ENCODE peak calls at places on chromosomes 6 and 20, in ten cellular contexts. One of them, this sample, is unnamed.

GRCh38 chr6:5081955-5082354 is 3.2 kb upstream of the PPP1R3G start:
- DNase-seq in IMR-90: peak
- DNase-seq in HCT116: no peak
- DNase-seq in astrocyte of the cerebellum: no peak
- DNase-seq in cardiac fibroblast: no peak
- DNase-seq in stomach: no peak
- DNase-seq in neural progenitor cell: no peak
- DNase-seq in ovary: no peak
- DNase-seq in mucosa of descending colon: no peak
- DNase-seq in MM.1S: no peak
- DNase-seq in this sample: no peak

GRCh38 chr6:80523531-80523970 is 417.1 kb downstream of the BCKDHB start:
- DNase-seq in cardiac fibroblast: peak
- DNase-seq in HCT116: no peak
- DNase-seq in MM.1S: no peak
- DNase-seq in neural progenitor cell: peak
- DNase-seq in astrocyte of the cerebellum: no peak
- DNase-seq in stomach: no peak
- DNase-seq in mucosa of descending colon: no peak
- DNase-seq in IMR-90: peak
- DNase-seq in ovary: peak
- DNase-seq in this sample: no peak

GRCh38 chr20:44039741-44040140 is 125.1 kb downstream of the TOX2 start:
- DNase-seq in stomach: peak
- DNase-seq in IMR-90: no peak
- DNase-seq in neural progenitor cell: no peak
- DNase-seq in HCT116: no peak
- DNase-seq in ovary: no peak
- DNase-seq in astrocyte of the cerebellum: no peak
- DNase-seq in mucosa of descending colon: no peak
- DNase-seq in MM.1S: no peak
- DNase-seq in cardiac fibroblast: no peak
- DNase-seq in this sample: no peak

GRCh38 chr6:11585426-11586016 is 48.0 kb downstream of the TMEM170B start:
- DNase-seq in astrocyte of the cerebellum: peak
- DNase-seq in stomach: no peak
- DNase-seq in neural progenitor cell: peak
- DNase-seq in cardiac fibroblast: peak
- DNase-seq in IMR-90: peak
- DNase-seq in HCT116: peak
- DNase-seq in ovary: no peak
- DNase-seq in mucosa of descending colon: peak
- DNase-seq in MM.1S: peak
- DNase-seq in this sample: peak

GRCh38 chr6:136962661-136963060 is 40.6 kb downstream of the SLC35D3 start:
- DNase-seq in neural progenitor cell: peak
- DNase-seq in stomach: peak
- DNase-seq in MM.1S: no peak
- DNase-seq in mucosa of descending colon: peak
- DNase-seq in ovary: no peak
- DNase-seq in astrocyte of the cerebellum: no peak
- DNase-seq in HCT116: no peak
- DNase-seq in IMR-90: no peak
- DNase-seq in cardiac fibroblast: peak
- DNase-seq in this sample: no peak

GRCh38 chr6:167285077-167285770 is 5.9 kb upstream of the UNC93A start:
- DNase-seq in mucosa of descending colon: peak
- DNase-seq in neural progenitor cell: no peak
- DNase-seq in astrocyte of the cerebellum: no peak
- DNase-seq in HCT116: no peak
- DNase-seq in cardiac fibroblast: no peak
- DNase-seq in IMR-90: no peak
- DNase-seq in ovary: no peak
- DNase-seq in MM.1S: no peak
- DNase-seq in stomach: peak
- DNase-seq in this sample: no peak

GRCh38 chr6:112620832-112621569 is 273.9 kb downstream of the RFPL4B start:
- DNase-seq in neural progenitor cell: no peak
- DNase-seq in IMR-90: peak
- DNase-seq in MM.1S: peak
- DNase-seq in stomach: no peak
- DNase-seq in astrocyte of the cerebellum: no peak
- DNase-seq in ovary: no peak
- DNase-seq in mucosa of descending colon: no peak
- DNase-seq in cardiac fibroblast: peak
- DNase-seq in HCT116: no peak
- DNase-seq in this sample: peak

GRCh38 chr20:14865731-14866130 is 528.3 kb upstream of the FLRT3 start:
- DNase-seq in stomach: no peak
- DNase-seq in cardiac fibroblast: no peak
- DNase-seq in neural progenitor cell: no peak
- DNase-seq in IMR-90: no peak
- DNase-seq in HCT116: no peak
- DNase-seq in ovary: no peak
- DNase-seq in astrocyte of the cerebellum: no peak
- DNase-seq in MM.1S: peak
- DNase-seq in mucosa of descending colon: no peak
- DNase-seq in this sample: no peak

GRCh38 chr20:5171074-5171789 is 44.4 kb downstream of the CDS2 start:
- DNase-seq in mucosa of descending colon: no peak
- DNase-seq in IMR-90: no peak
- DNase-seq in HCT116: no peak
- DNase-seq in cardiac fibroblast: peak
- DNase-seq in astrocyte of the cerebellum: no peak
- DNase-seq in neural progenitor cell: peak
- DNase-seq in ovary: peak
- DNase-seq in stomach: no peak
- DNase-seq in MM.1S: no peak
- DNase-seq in this sample: no peak

GRCh38 chr20:25090492-25091429 is 8.8 kb upstream of the VSX1 start:
- DNase-seq in stomach: no peak
- DNase-seq in mucosa of descending colon: peak
- DNase-seq in IMR-90: no peak
- DNase-seq in HCT116: no peak
- DNase-seq in cardiac fibroblast: no peak
- DNase-seq in astrocyte of the cerebellum: no peak
- DNase-seq in ovary: no peak
- DNase-seq in neural progenitor cell: no peak
- DNase-seq in MM.1S: peak
- DNase-seq in this sample: no peak

GRCh38 chr6:39223535-39223934 is 5.7 kb downstream of the KCNK5 start:
- DNase-seq in ovary: no peak
- DNase-seq in IMR-90: no peak
- DNase-seq in stomach: no peak
- DNase-seq in cardiac fibroblast: no peak
- DNase-seq in mucosa of descending colon: no peak
- DNase-seq in MM.1S: no peak
- DNase-seq in neural progenitor cell: no peak
- DNase-seq in astrocyte of the cerebellum: no peak
- DNase-seq in HCT116: no peak
- DNase-seq in this sample: no peak

GRCh38 chr6:9984607-9985006 is 430.3 kb downstream of the TFAP2A start:
- DNase-seq in stomach: no peak
- DNase-seq in neural progenitor cell: no peak
- DNase-seq in MM.1S: no peak
- DNase-seq in astrocyte of the cerebellum: no peak
- DNase-seq in IMR-90: no peak
- DNase-seq in ovary: no peak
- DNase-seq in HCT116: no peak
- DNase-seq in mucosa of descending colon: no peak
- DNase-seq in cardiac fibroblast: no peak
- DNase-seq in this sample: no peak

GRCh38 chr6:170052991-170053821 is 237.7 kb downstream of the DLL1 start:
- DNase-seq in ovary: peak
- DNase-seq in neural progenitor cell: no peak
- DNase-seq in mucosa of descending colon: no peak
- DNase-seq in cardiac fibroblast: no peak
- DNase-seq in IMR-90: no peak
- DNase-seq in astrocyte of the cerebellum: no peak
- DNase-seq in stomach: peak
- DNase-seq in MM.1S: no peak
- DNase-seq in HCT116: no peak
- DNase-seq in this sample: no peak

GRCh38 chr6:3789018-3789895 is 37.7 kb upstream of the PXDC1 start:
- DNase-seq in stomach: no peak
- DNase-seq in neural progenitor cell: no peak
- DNase-seq in cardiac fibroblast: peak
- DNase-seq in MM.1S: no peak
- DNase-seq in mucosa of descending colon: no peak
- DNase-seq in astrocyte of the cerebellum: peak
- DNase-seq in HCT116: no peak
- DNase-seq in ovary: no peak
- DNase-seq in IMR-90: peak
- DNase-seq in this sample: peak

GRCh38 chr6:147287869-147288271 is 83.7 kb downstream of the STXBP5 start:
- DNase-seq in stomach: no peak
- DNase-seq in IMR-90: peak
- DNase-seq in mucosa of descending colon: no peak
- DNase-seq in HCT116: peak
- DNase-seq in MM.1S: no peak
- DNase-seq in astrocyte of the cerebellum: peak
- DNase-seq in neural progenitor cell: no peak
- DNase-seq in ovary: no peak
- DNase-seq in cardiac fibroblast: peak
- DNase-seq in this sample: peak

GRCh38 chr6:101397199-101397598 is 3.7 kb downstream of the GRIK2 start:
- DNase-seq in mucosa of descending colon: no peak
- DNase-seq in stomach: no peak
- DNase-seq in astrocyte of the cerebellum: no peak
- DNase-seq in cardiac fibroblast: peak
- DNase-seq in ovary: no peak
- DNase-seq in IMR-90: peak
- DNase-seq in neural progenitor cell: peak
- DNase-seq in MM.1S: no peak
- DNase-seq in HCT116: no peak
- DNase-seq in this sample: peak
- TF ChIP-seq CTCF in mucosa of descending colon: no peak
- TF ChIP-seq CTCF in stomach: no peak
- TF ChIP-seq CTCF in astrocyte of the cerebellum: no peak
- TF ChIP-seq CTCF in cardiac fibroblast: no peak
- TF ChIP-seq CTCF in ovary: no peak
- TF ChIP-seq CTCF in IMR-90: peak
- TF ChIP-seq CTCF in neural progenitor cell: peak
- TF ChIP-seq CTCF in MM.1S: no peak
- TF ChIP-seq CTCF in HCT116: peak
- TF ChIP-seq CTCF in this sample: peak

DNA sequence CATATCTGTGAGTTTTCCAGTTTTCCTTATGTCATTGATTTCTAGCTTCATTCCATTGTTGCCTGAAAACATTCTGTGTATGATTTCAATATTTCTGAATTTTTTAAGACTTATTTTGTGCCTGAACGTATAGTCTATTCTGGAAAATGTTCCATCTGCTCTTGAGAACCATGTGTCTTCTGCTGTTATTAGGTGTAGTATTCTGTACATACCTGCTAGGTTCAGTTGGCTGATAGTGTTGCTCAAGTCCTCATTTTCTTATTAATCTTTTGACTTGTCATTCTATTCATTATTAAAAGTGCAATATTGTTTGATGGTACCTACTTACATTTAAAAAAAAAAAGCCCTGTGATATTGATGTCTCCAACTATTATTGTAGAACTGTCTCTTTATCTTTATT is 869.8 kb upstream of the MAN1A1 start:
- DNase-seq in IMR-90: no peak
- DNase-seq in cardiac fibroblast: no peak
- DNase-seq in neural progenitor cell: no peak
- DNase-seq in HCT116: no peak
- DNase-seq in stomach: no peak
- DNase-seq in astrocyte of the cerebellum: no peak
- DNase-seq in mucosa of descending colon: no peak
- DNase-seq in MM.1S: no peak
- DNase-seq in ovary: no peak
- DNase-seq in this sample: no peak
- H3K4me3 ChIP-seq in IMR-90: no peak
- H3K4me3 ChIP-seq in cardiac fibroblast: no peak
- H3K4me3 ChIP-seq in neural progenitor cell: no peak
- H3K4me3 ChIP-seq in HCT116: no peak
- H3K4me3 ChIP-seq in stomach: no peak
- H3K4me3 ChIP-seq in astrocyte of the cerebellum: no peak
- H3K4me3 ChIP-seq in mucosa of descending colon: no peak
- H3K4me3 ChIP-seq in MM.1S: no peak
- H3K4me3 ChIP-seq in ovary: no peak
- H3K4me3 ChIP-seq in this sample: no peak

GRCh38 chr6:70520575-70520974 is 46.2 kb upstream of the SDHAF4 start:
- DNase-seq in mucosa of descending colon: no peak
- DNase-seq in cardiac fibroblast: peak
- DNase-seq in HCT116: no peak
- DNase-seq in neural progenitor cell: no peak
- DNase-seq in MM.1S: peak
- DNase-seq in astrocyte of the cerebellum: no peak
- DNase-seq in stomach: no peak
- DNase-seq in ovary: no peak
- DNase-seq in IMR-90: peak
- DNase-seq in this sample: peak
- TF ChIP-seq CTCF in mucosa of descending colon: no peak
- TF ChIP-seq CTCF in cardiac fibroblast: peak
- TF ChIP-seq CTCF in HCT116: peak
- TF ChIP-seq CTCF in neural progenitor cell: peak
- TF ChIP-seq CTCF in MM.1S: peak
- TF ChIP-seq CTCF in astrocyte of the cerebellum: peak
- TF ChIP-seq CTCF in stomach: no peak
- TF ChIP-seq CTCF in ovary: no peak
- TF ChIP-seq CTCF in IMR-90: peak
- TF ChIP-seq CTCF in this sample: peak

GRCh38 chr6:22300287-22300998 is 3.6 kb upstream of the PRL start:
- DNase-seq in cardiac fibroblast: no peak
- DNase-seq in stomach: no peak
- DNase-seq in astrocyte of the cerebellum: no peak
- DNase-seq in MM.1S: no peak
- DNase-seq in mucosa of descending colon: no peak
- DNase-seq in HCT116: no peak
- DNase-seq in ovary: no peak
- DNase-seq in IMR-90: no peak
- DNase-seq in neural progenitor cell: no peak
- DNase-seq in this sample: no peak
- H3K4me3 ChIP-seq in cardiac fibroblast: no peak
- H3K4me3 ChIP-seq in stomach: no peak
- H3K4me3 ChIP-seq in astrocyte of the cerebellum: no peak
- H3K4me3 ChIP-seq in MM.1S: no peak
- H3K4me3 ChIP-seq in mucosa of descending colon: no peak
- H3K4me3 ChIP-seq in HCT116: no peak
- H3K4me3 ChIP-seq in ovary: no peak
- H3K4me3 ChIP-seq in IMR-90: no peak
- H3K4me3 ChIP-seq in neural progenitor cell: no peak
- H3K4me3 ChIP-seq in this sample: no peak

GRCh38 chr6:13769655-13770053 is 44.7 kb downstream of the MCUR1 start:
- DNase-seq in astrocyte of the cerebellum: no peak
- DNase-seq in neural progenitor cell: no peak
- DNase-seq in IMR-90: no peak
- DNase-seq in mucosa of descending colon: no peak
- DNase-seq in stomach: peak
- DNase-seq in ovary: no peak
- DNase-seq in HCT116: no peak
- DNase-seq in MM.1S: no peak
- DNase-seq in cardiac fibroblast: no peak
- DNase-seq in this sample: no peak
- TF ChIP-seq CTCF in astrocyte of the cerebellum: no peak
- TF ChIP-seq CTCF in neural progenitor cell: peak
- TF ChIP-seq CTCF in IMR-90: peak
- TF ChIP-seq CTCF in mucosa of descending colon: no peak
- TF ChIP-seq CTCF in stomach: no peak
- TF ChIP-seq CTCF in ovary: no peak
- TF ChIP-seq CTCF in HCT116: peak
- TF ChIP-seq CTCF in MM.1S: no peak
- TF ChIP-seq CTCF in cardiac fibroblast: peak
- TF ChIP-seq CTCF in this sample: peak

This sample was measured in AG10803.